ENCODE peak calls at places on chromosomes 12 and 14, in seven cellular contexts. K is H1, T is Panc1, I is GM12892, H is K562, U is suprapubic skin, Q is HCT116. D is an unnamed sample.

GRCh38 chr12:63149884-63150254 is 1.1 kb downstream of the AVPR1A start:
- DNase-seq in T (no peak), U (no peak), I (no peak), K (no peak), H (no peak), Q (no peak), D (no peak)

GRCh38 chr12:54222609-54223008 is 33.8 kb upstream of the SMUG1 start:
- DNase-seq in I (no peak), Q (no peak), H (no peak), U (no peak), T (no peak), K (no peak), D (no peak)

GRCh38 chr12:27946396-27946795 is 26.1 kb downstream of the PTHLH start:
- DNase-seq in Q (no peak), K (no peak), T (no peak), U (no peak), H (no peak), I (no peak), D (no peak)

GRCh38 chr12:91628656-91629055 is 446.0 kb upstream of the DCN start:
- DNase-seq in I (no peak), Q (no peak), U (no peak), T (no peak), H (no peak), K (no peak), D (no peak)

GRCh38 chr12:124917135-124917840 is 2.8 kb upstream of the UBC start:
- DNase-seq in U (peak), T (no peak), K (peak), Q (peak), H (peak), I (peak), D (peak)

GRCh38 chr14:21526672-21527319 is 650 bp upstream of the SALL2 start:
- DNase-seq in Q (no peak), T (no peak), U (no peak), K (peak), H (no peak), I (no peak), D (no peak)

GRCh38 chr14:73393375-73393774 is 65.0 kb downstream of the NUMB start:
- DNase-seq in K (no peak), H (no peak), U (no peak), Q (no peak), T (no peak), I (no peak), D (no peak)

GRCh38 chr12:15216036-15216889 is 5.0 kb downstream of the RERG start:
- DNase-seq in K (no peak), U (no peak), I (no peak), T (no peak), Q (no peak), H (no peak), D (no peak)

GRCh38 chr12:31234053-31234835 is 91.7 kb downstream of the SINHCAF start:
- DNase-seq in H (no peak), T (no peak), Q (no peak), K (no peak), I (no peak), U (no peak), D (no peak)

GRCh38 chr12:53500119-53500775 is 836 bp upstream of the TARBP2 start:
- DNase-seq in T (no peak), H (peak), U (peak), K (peak), I (no peak), Q (no peak), D (peak)

GRCh38 chr12:38540156-38540555 is 223.6 kb downstream of the ALG10B start:
- DNase-seq in Q (no peak), T (no peak), U (no peak), I (no peak), K (no peak), H (no peak), D (no peak)

GRCh38 chr14:95299271-95299670 is 20.4 kb downstream of the CLMN start:
- DNase-seq in I (no peak), U (no peak), Q (no peak), K (no peak), H (no peak), T (no peak), D (no peak)

GRCh38 chr12:31518680-31519227 is 72.2 kb downstream of the DENND5B start:
- DNase-seq in H (no peak), I (no peak), Q (peak), T (peak), K (no peak), U (no peak), D (peak)

GRCh38 chr14:59337151-59337611 is 128.0 kb downstream of the GPR135 start:
- DNase-seq in T (no peak), K (no peak), U (peak), I (no peak), H (no peak), Q (no peak), D (peak)

GRCh38 chr12:73352826-73353225 is 1080.7 kb downstream of the TRHDE start:
- DNase-seq in T (no peak), Q (no peak), H (no peak), U (no peak), I (no peak), K (no peak), D (no peak)

GRCh38 chr14:61147898-61148549 is 133.1 kb downstream of the TMEM30B start:
- DNase-seq in U (no peak), T (no peak), Q (peak), I (no peak), K (no peak), H (no peak), D (no peak)

GRCh38 chr12:65537978-65538377 is 259.5 kb downstream of the MSRB3 start:
- DNase-seq in U (no peak), H (no peak), I (no peak), K (no peak), Q (no peak), T (no peak), D (no peak)

GRCh38 chr12:65535951-65536350 is 257.5 kb downstream of the MSRB3 start:
- DNase-seq in T (no peak), H (no peak), K (no peak), U (no peak), I (no peak), Q (no peak), D (no peak)

GRCh38 chr12:65536876-65537661 is 258.6 kb downstream of the MSRB3 start:
- DNase-seq in I (no peak), H (no peak), K (no peak), U (no peak), Q (peak), T (peak), D (peak)

GRCh38 chr12:65539062-65539461 is 260.6 kb downstream of the MSRB3 start:
- DNase-seq in U (no peak), H (no peak), T (no peak), Q (no peak), K (no peak), I (no peak), D (no peak)

DNA sequence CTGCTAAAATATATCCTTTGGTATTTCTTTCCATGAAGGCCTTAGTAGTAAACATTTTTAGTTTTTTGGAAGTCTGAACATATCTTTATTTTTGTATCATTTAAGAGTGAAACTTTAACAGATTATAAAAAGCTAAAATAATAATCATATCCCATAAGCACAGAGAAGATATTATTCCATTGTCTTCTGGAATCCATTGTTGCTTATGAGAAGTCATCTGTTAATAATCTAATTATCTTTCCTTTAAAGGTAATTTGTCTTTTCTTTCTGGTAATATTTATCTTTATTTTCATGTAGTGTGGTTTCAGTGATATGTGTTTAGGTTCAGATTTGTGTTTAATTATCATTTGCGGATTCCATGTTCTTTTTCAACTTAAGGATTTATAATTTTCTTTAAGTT is 261.7 kb downstream of the MSRB3 start:
- DNase-seq in I (no peak), Q (no peak), T (no peak), U (no peak), H (no peak), K (no peak), D (no peak)
- TF ChIP-seq POLR2AphosphoS5 in I (no peak), Q (no peak), T (no peak), U (no peak), H (no peak), K (no peak), D (no peak)

GRCh38 chr12:119183942-119184695 is 5.4 kb downstream of the HSPB8 start:
- DNase-seq in T (no peak), Q (no peak), H (no peak), U (no peak), I (no peak), K (no peak), D (no peak)

GRCh38 chr12:119181202-119181601 is 2.5 kb downstream of the HSPB8 start:
- DNase-seq in K (no peak), T (no peak), U (no peak), H (no peak), Q (no peak), I (no peak), D (no peak)

GRCh38 chr12:119182701-119183493 is 4.2 kb downstream of the HSPB8 start:
- DNase-seq in U (no peak), I (no peak), H (no peak), T (no peak), K (no peak), Q (no peak), D (no peak)

GRCh38 chr12:119180380-119181040 is 1.8 kb downstream of the HSPB8 start:
- DNase-seq in H (peak), K (no peak), Q (no peak), I (no peak), T (no peak), U (peak), D (peak)

DNA sequence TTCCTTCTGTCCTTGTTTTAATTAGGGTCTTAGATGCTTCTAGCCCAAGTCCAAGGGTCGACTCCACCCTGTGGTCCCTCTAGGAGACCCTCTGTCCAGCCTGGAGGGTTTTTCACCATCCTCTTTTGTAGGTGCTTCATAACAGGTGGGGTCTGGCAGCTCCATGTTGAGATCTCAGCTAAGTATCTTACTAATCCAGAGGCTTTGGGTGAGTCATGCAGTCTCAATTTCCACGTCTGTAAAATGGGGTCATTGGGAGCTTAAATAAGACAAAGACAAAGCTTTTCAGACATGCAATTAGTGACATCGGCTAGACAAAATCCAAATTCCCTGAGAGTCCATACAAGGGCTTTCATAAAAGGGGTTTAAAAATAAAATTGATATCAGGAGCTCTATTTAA is 3.2 kb downstream of the HSPB8 start:
- DNase-seq in H (no peak), I (no peak), Q (no peak), T (no peak), U (no peak), K (no peak), D (no peak)
- TF ChIP-seq POLR2AphosphoS5 in H (no peak), I (no peak), Q (no peak), T (no peak), U (no peak), K (no peak), D (no peak)

GRCh38 chr12:64452559-64453329 is 824 bp downstream of the TBK1 start:
- DNase-seq in K (no peak), Q (peak), H (no peak), U (no peak), I (no peak), T (no peak), D (peak)
- TF ChIP-seq POLR2AphosphoS5 in K (no peak), Q (no peak), H (peak), U (no peak), I (no peak), T (no peak), D (peak)

GRCh38 chr12:108801736-108802665 is 55.4 kb downstream of the SSH1 start:
- DNase-seq in U (peak), K (peak), Q (no peak), H (no peak), I (no peak), T (no peak), D (peak)

GRCh38 chr12:108804361-108804949 is 52.9 kb downstream of the SSH1 start:
- DNase-seq in H (no peak), K (no peak), Q (no peak), U (peak), T (no peak), I (no peak), D (peak)

GRCh38 chr12:108802666-108803036 is 54.7 kb downstream of the SSH1 start:
- DNase-seq in H (no peak), K (no peak), Q (no peak), U (no peak), T (no peak), I (no peak), D (no peak)

GRCh38 chr12:108805136-108805535 is 52.2 kb downstream of the SSH1 start:
- DNase-seq in K (no peak), I (no peak), T (no peak), U (no peak), Q (no peak), H (no peak), D (no peak)

GRCh38 chr12:108803428-108804105 is 53.8 kb downstream of the SSH1 start:
- DNase-seq in Q (peak), K (peak), U (peak), H (peak), T (peak), I (peak), D (peak)
- TF ChIP-seq POLR2AphosphoS5 in Q (peak), K (no peak), U (peak), H (no peak), T (no peak), I (no peak), D (peak)

DNA sequence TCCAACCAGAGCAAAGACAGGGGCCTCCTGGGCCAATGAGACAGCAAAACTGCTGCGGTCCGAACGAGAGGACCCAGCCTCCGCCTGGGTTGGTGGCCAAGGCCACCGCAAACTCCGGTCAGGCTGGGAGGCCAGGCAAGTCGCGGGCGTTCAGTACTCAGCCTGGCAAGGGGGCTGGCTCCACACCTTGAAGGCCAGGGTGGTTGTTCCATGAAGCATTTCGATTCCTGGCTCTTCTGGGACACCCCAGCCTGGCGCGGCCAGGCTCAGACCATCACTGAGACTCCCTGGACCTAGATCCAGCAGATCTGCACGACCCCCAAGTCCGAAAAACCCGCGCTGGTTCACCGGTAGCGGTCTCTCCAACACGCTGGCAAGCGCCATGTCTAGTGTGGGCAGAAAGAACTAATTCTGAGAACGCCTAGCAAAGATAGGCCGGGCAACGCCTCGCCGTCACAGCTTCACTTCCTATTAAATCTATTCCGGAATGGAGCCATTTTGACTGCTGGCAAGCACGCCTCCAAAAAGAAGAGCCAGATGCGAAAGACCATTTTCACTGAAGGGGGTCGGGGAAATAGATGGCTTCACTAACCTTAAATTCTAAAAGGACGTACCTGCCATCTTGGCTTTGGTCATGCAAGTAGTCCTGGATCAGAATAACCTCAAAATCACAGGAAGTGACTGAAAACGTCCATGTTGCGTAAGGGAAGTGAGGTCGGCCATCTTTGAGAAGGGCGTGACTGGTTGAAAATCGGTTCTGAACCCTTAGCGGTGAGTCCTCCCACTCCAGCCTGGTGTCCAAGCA is at the start of gene PSMB5:
- DNase-seq in Q (peak), K (peak), H (peak), I (peak), U (peak), T (peak), D (peak)
- TF ChIP-seq POLR2AphosphoS5 in Q (peak), K (peak), H (peak), I (peak), U (peak), T (peak), D (peak)

GRCh38 chr14:94176808-94177207 is 2.7 kb downstream of the PPP4R4 start:
- DNase-seq in U (no peak), Q (no peak), K (no peak), T (no peak), H (no peak), I (no peak), D (no peak)
- TF ChIP-seq POLR2AphosphoS5 in U (no peak), Q (no peak), K (no peak), T (no peak), H (no peak), I (no peak), D (no peak)

GRCh38 chr12:4290011-4290790 is 16.6 kb downstream of the CCND2 start:
- DNase-seq in T (no peak), H (no peak), K (no peak), I (no peak), Q (no peak), U (peak), D (no peak)
- TF ChIP-seq POLR2AphosphoS5 in T (no peak), H (no peak), K (no peak), I (no peak), Q (no peak), U (no peak), D (no peak)

GRCh38 chr14:50310445-50310844 is 1.6 kb downstream of the L2HGDH start:
- DNase-seq in K (no peak), T (no peak), I (no peak), U (no peak), Q (no peak), H (no peak), D (no peak)

GRCh38 chr14:50308363-50308762 is 3.7 kb downstream of the L2HGDH start:
- DNase-seq in T (no peak), K (no peak), I (no peak), H (no peak), Q (no peak), U (no peak), D (no peak)

GRCh38 chr14:50311337-50311973 is 574 bp downstream of the L2HGDH start:
- DNase-seq in H (no peak), T (no peak), I (no peak), U (no peak), K (no peak), Q (no peak), D (no peak)

GRCh38 chr14:50311974-50312733 is at the start of the genes DMAC2L and L2HGDH:
- DNase-seq in H (peak), Q (peak), I (peak), U (peak), K (peak), T (peak), D (peak)

GRCh38 chr14:50312734-50313054 is 570 bp downstream of the DMAC2L start:
- DNase-seq in K (no peak), T (no peak), H (no peak), U (no peak), Q (no peak), I (no peak), D (no peak)
- TF ChIP-seq POLR2AphosphoS5 in K (no peak), T (no peak), H (no peak), U (no peak), Q (no peak), I (peak), D (no peak)

GRCh38 chr12:26153421-26154154 is 28.8 kb upstream of the BHLHE41 start:
- DNase-seq in K (no peak), Q (peak), U (no peak), H (no peak), I (no peak), T (peak), D (no peak)
- TF ChIP-seq POLR2AphosphoS5 in K (no peak), Q (peak), U (no peak), H (no peak), I (no peak), T (peak), D (peak)

GRCh38 chr14:38074091-38074490 is 133.6 kb upstream of the SSTR1 start:
- DNase-seq in K (no peak), U (no peak), H (no peak), I (no peak), T (no peak), Q (no peak), D (no peak)
- TF ChIP-seq POLR2AphosphoS5 in K (no peak), U (no peak), H (no peak), I (no peak), T (no peak), Q (no peak), D (no peak)